ENCODE peak calls at places on chromosomes 4 and X, in seven cellular contexts. C is GM12878, E is HCT116, J is K562, X is HepG2, P is SK-N-SH, V is H1. R is an unnamed sample.

GRCh38 chr4:98653006-98653405 is 5.4 kb downstream of the TSPAN5 start:
- DNase-seq in C (no peak), P (no peak), J (no peak), X (no peak), V (no peak), E (no peak), R (no peak)

GRCh38 chr4:170875868-170876267 is 786.1 kb upstream of the AADAT start:
- DNase-seq in C (no peak), J (no peak), X (peak; percentile 8), V (no peak), P (peak; percentile 2), E (peak; percentile 22), R (no peak)

GRCh38 chr4:189021831-189022230 is 882.6 kb downstream of the TRIML1 start:
- DNase-seq in V (no peak), E (no peak), X (no peak), J (no peak), P (no peak), C (no peak), R (no peak)

GRCh38 chr4:87068591-87069021 is 133.8 kb downstream of the AFF1 start:
- DNase-seq in V (no peak), E (no peak), C (no peak), J (no peak), X (no peak), P (peak; percentile 46), R (no peak)

GRCh38 chrX:50536955-50537354 is 66.3 kb upstream of the DGKK start:
- DNase-seq in V (no peak), X (no peak), E (no peak), C (no peak), P (no peak), J (no peak), R (no peak)

GRCh38 chr4:76585897-76586360 is 150.9 kb downstream of the SHROOM3 start:
- DNase-seq in C (no peak), E (peak; percentile 81), V (peak; percentile 87), P (no peak), X (peak; percentile 7), J (no peak), R (peak; percentile 62)

GRCh38 chrX:10485331-10485730 is 135.1 kb downstream of the MID1 start:
- DNase-seq in J (no peak), P (no peak), X (no peak), C (no peak), E (no peak), V (no peak), R (no peak)

GRCh38 chrX:16836371-16836770 is 33.8 kb downstream of the RBBP7 start:
- DNase-seq in J (peak; percentile 18), E (no peak), C (no peak), X (peak; percentile 17), P (peak; percentile 47), V (peak; percentile 53), R (no peak)

GRCh38 chr4:160238790-160239189 is 1135.9 kb downstream of the RAPGEF2 start:
- DNase-seq in V (no peak), J (no peak), C (no peak), E (no peak), X (no peak), P (no peak), R (no peak)

GRCh38 chr4:164890691-164891090 is 13.7 kb downstream of the APELA start:
- DNase-seq in V (no peak), X (no peak), C (no peak), P (no peak), J (no peak), E (no peak), R (no peak)

GRCh38 chr4:56739104-56739777 is 58.1 kb upstream of the HOPX start:
- DNase-seq in C (no peak), P (no peak), X (no peak), E (no peak), J (no peak), V (no peak), R (no peak)

GRCh38 chr4:113635739-113636437 is 125.7 kb downstream of the CAMK2D start:
- DNase-seq in C (no peak), P (no peak), X (no peak), V (no peak), J (no peak), E (no peak), R (no peak)

GRCh38 chr4:110793381-110793801 is 170.5 kb upstream of the PITX2 start:
- DNase-seq in J (no peak), P (no peak), V (no peak), E (peak; percentile 4), C (no peak), X (no peak), R (no peak)

GRCh38 chr4:141078871-141079270 is 54.4 kb downstream of the RNF150 start:
- DNase-seq in P (no peak), J (no peak), C (no peak), X (no peak), E (no peak), V (no peak), R (no peak)

GRCh38 chr4:150078996-150079581 is 844 bp downstream of the DCLK2 start:
- DNase-seq in C (no peak), X (no peak), P (peak; percentile 77), V (peak; percentile 73), E (no peak), J (no peak), R (no peak)

GRCh38 chr4:151045907-151046306 is 30.8 kb upstream of the LRBA start:
- DNase-seq in P (peak; percentile 21), J (peak; percentile 33), V (peak; percentile 52), E (peak; percentile 21), C (no peak), X (peak; percentile 31), R (peak; percentile 30)

GRCh38 chr4:112858751-112859150 is 190.7 kb upstream of the ANK2 start:
- DNase-seq in C (no peak), P (no peak), E (no peak), J (no peak), X (no peak), V (no peak), R (no peak)

GRCh38 chr4:101114936-101115372 is 232.4 kb downstream of the PPP3CA start:
- DNase-seq in P (no peak), E (peak; percentile 99), V (no peak), J (no peak), C (no peak), X (peak; percentile 99), R (no peak)

GRCh38 chr4:107153228-107153627 is 117.1 kb upstream of the DKK2 start:
- DNase-seq in X (peak; percentile 11), P (no peak), C (no peak), E (no peak), J (no peak), V (peak; percentile 58), R (peak; percentile 56)

GRCh38 chr4:119113033-119113655 is 22.5 kb upstream of the MYOZ2 start:
- DNase-seq in P (no peak), C (no peak), V (no peak), J (no peak), X (no peak), E (peak; percentile 26), R (peak; percentile 91)

GRCh38 chr4:24775750-24776149 is 19.6 kb upstream of the SOD3 start:
- DNase-seq in E (no peak), P (no peak), V (no peak), X (no peak), C (no peak), J (no peak), R (no peak)

GRCh38 chr4:38322709-38323108 is 341.3 kb upstream of the KLF3 start:
- DNase-seq in P (no peak), V (no peak), E (no peak), J (peak; percentile 41), X (no peak), C (no peak), R (no peak)

GRCh38 chrX:119503484-119503861 is 35.2 kb downstream of the SLC25A5 start:
- DNase-seq in C (no peak), V (no peak), P (no peak), X (peak; percentile 22), J (no peak), E (no peak), R (peak; percentile 59)

GRCh38 chrX:71017396-71017939 is 50.7 kb downstream of the SNX12 start:
- DNase-seq in E (no peak), C (no peak), P (no peak), V (no peak), X (no peak), J (no peak), R (peak; percentile 28)
- TF ChIP-seq MAX in E (no peak), C (no peak), P (no peak), V (no peak), X (no peak), J (no peak), R (no peak)

GRCh38 chr4:54107951-54108740 is 8.2 kb downstream of the GSX2 start:
- DNase-seq in E (no peak), X (no peak), V (no peak), J (no peak), P (no peak), C (no peak), R (no peak)

GRCh38 chr4:54109226-54110018 is 9.5 kb downstream of the GSX2 start:
- DNase-seq in V (peak; percentile 60), E (no peak), C (no peak), J (no peak), P (no peak), X (no peak), R (no peak)

GRCh38 chr4:54104907-54105306 is 4.9 kb downstream of the GSX2 start:
- DNase-seq in C (no peak), X (no peak), E (no peak), V (no peak), J (no peak), P (no peak), R (no peak)

GRCh38 chr4:54110019-54110416 is 10.1 kb downstream of the GSX2 start:
- DNase-seq in V (no peak), E (no peak), C (no peak), J (no peak), X (no peak), P (no peak), R (no peak)
- H3K4me3 ChIP-seq in V (peak overlapping the region; percentile 54), E (no peak overlapping the region), C (no peak overlapping the region), J (no peak overlapping the region), X (no peak overlapping the region), P (no peak overlapping the region), R (no peak overlapping the region)

GRCh38 chr4:5051692-5052423 is 578 bp downstream of the STK32B start:
- DNase-seq in J (no peak), X (no peak), P (no peak), V (peak; percentile 83), C (no peak), E (no peak), R (peak; percentile 21)
- H3K27me3 ChIP-seq in J (peaks cover 5% of the 10 kb centered on the region), X (peaks cover 5% of the 10 kb centered on the region), P (peaks cover 15% of the 10 kb centered on the region), V (peaks cover 35% of the 10 kb centered on the region), C (peaks cover 12% of the 10 kb centered on the region), E (peaks cover 5% of the 10 kb centered on the region), R (no peaks in the 10 kb centered on the region)

GRCh38 chr4:39480251-39480650 is 21.4 kb downstream of the LIAS start:
- DNase-seq in E (no peak), J (no peak), V (peak; percentile 36), C (no peak), X (no peak), P (no peak), R (no peak)

GRCh38 chr4:39490322-39490721 is 31.5 kb downstream of the LIAS start:
- DNase-seq in V (no peak), P (no peak), E (no peak), J (no peak), X (no peak), C (no peak), R (no peak)

GRCh38 chr4:39480902-39481695 is 22.2 kb downstream of the LIAS start:
- DNase-seq in E (no peak), V (peak; percentile 41), J (no peak), X (no peak), C (no peak), P (no peak), R (no peak)

GRCh38 chr4:39486221-39486804 is 27.5 kb downstream of the LIAS start:
- DNase-seq in J (no peak), E (no peak), C (no peak), V (no peak), P (no peak), X (no peak), R (no peak)

GRCh38 chr4:39484582-39485272 is 25.9 kb downstream of the LIAS start:
- DNase-seq in P (no peak), E (no peak), X (no peak), C (no peak), V (no peak), J (no peak), R (no peak)
- TF ChIP-seq MAX in P (no peak), E (no peak), X (no peak), C (no peak), V (no peak), J (no peak), R (no peak)

R was measured in endothelial cell of umbilical vein.